ENCODE peak calls at places on chromosome 19, in six cellular contexts. A is transverse colon, S is dorsolateral prefrontal cortex, F is pancreas, Q is suprapubic skin, C is mammary epithelial cell. I is an unnamed sample.

GRCh38 chr19:30920238-30920637 is 429.0 kb downstream of the TSHZ3 start:
- DNase-seq in A (no peak), S (no peak), F (no peak), Q (no peak), C (no peak), I (no peak)

GRCh38 chr19:56748443-56748842 is 76.9 kb upstream of the ZNF835 start:
- DNase-seq in A (no peak), S (no peak), F (no peak), Q (no peak), C (no peak), I (no peak)

GRCh38 chr19:41411094-41411493 is 13.5 kb downstream of the BCKDHA start:
- DNase-seq in A (no peak), S (no peak), F (no peak), Q (no peak), C (no peak), I (no peak)

GRCh38 chr19:43430142-43430710 is 15.5 kb downstream of the TEX101 start:
- DNase-seq in A (peak; percentile 28), S (no peak), F (no peak), Q (no peak), C (no peak), I (no peak)

GRCh38 chr19:3357731-3358391 is 8.5 kb upstream of the NFIC start:
- DNase-seq in A (no peak), S (no peak), F (no peak), Q (no peak), C (no peak), I (no peak)

GRCh38 chr19:39410620-39411005 is 1.9 kb upstream of the PLEKHG2 start:
- DNase-seq in A (peak; percentile 50), S (no peak), F (no peak), Q (no peak), C (peak; percentile 35), I (no peak)

GRCh38 chr19:1125601-1126533 is 22.1 kb downstream of the GPX4 start:
- DNase-seq in A (no peak), S (no peak), F (no peak), Q (no peak), C (no peak), I (no peak)

GRCh38 chr19:2977001-2977685 is at the start of gene TLE6:
- DNase-seq in A (peak; percentile 96), S (peak; percentile 97), F (peak; percentile 99), Q (peak; percentile 97), C (peak; percentile 94), I (peak; percentile 99)

GRCh38 chr19:55383789-55384575 is at the start of gene TMEM238:
- DNase-seq in A (peak; percentile 84), S (peak; percentile 48), F (peak; percentile 72), Q (no peak), C (peak; percentile 68), I (no peak)

GRCh38 chr19:50537769-50538230 is 24.1 kb upstream of the ASPDH start:
- DNase-seq in A (peak; percentile 76), S (peak; percentile 90), F (peak; percentile 41), Q (no peak), C (peak; percentile 58), I (peak; percentile 76)

GRCh38 chr19:29645911-29646310 is 19.4 kb upstream of the PLEKHF1 start:
- DNase-seq in A (no peak), S (no peak), F (no peak), Q (peak; percentile 54), C (peak; percentile 72), I (no peak)

GRCh38 chr19:40674291-40674690 is 16.2 kb downstream of the NUMBL start:
- DNase-seq in A (no peak), S (no peak), F (no peak), Q (no peak), C (no peak), I (no peak)

GRCh38 chr19:47813304-47813994 is 8.3 kb upstream of the CRX start:
- DNase-seq in A (peak; percentile 81), S (peak; percentile 7), F (peak; percentile 37), Q (peak; percentile 76), C (peak; percentile 32), I (peak; percentile 57)

DNA sequence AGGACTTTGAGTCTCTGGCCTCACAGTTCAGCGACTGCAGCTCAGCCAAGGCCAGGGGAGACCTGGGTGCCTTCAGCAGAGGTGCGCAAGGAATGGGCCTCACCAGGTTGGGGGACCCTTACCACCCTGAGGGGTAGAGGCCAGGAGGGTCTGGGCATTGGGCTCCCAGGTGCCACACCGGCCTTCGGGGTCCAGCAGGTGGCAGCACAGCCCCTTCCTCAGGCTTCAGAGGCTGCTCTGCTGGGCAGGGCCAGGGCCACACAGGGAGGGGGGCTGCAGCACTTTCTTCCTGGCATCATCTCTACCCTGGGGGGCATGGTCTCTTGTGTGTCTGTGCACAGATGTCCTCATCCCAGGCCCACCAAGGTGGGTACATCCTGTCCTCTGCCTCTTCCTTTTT is 12.9 kb downstream of the PIN1 start:
- DNase-seq in A (no peak), S (no peak), F (no peak), Q (no peak), C (no peak), I (no peak)
- TF ChIP-seq CTCF in A (no peak), S (peak; percentile 38), F (no peak), Q (peak; percentile 24), C (no peak), I (peak; percentile 24)

GRCh38 chr19:17303940-17304267 is 679 bp upstream of the ABHD8 start:
- DNase-seq in A (no peak), S (no peak), F (no peak), Q (no peak), C (no peak), I (no peak)
- H3K27ac ChIP-seq in A (peak overlapping the region; percentile 90), S (no peak overlapping the region), F (no peak overlapping the region), Q (no peak overlapping the region), C (no peak overlapping the region), I (peak overlapping the region; percentile 98)

GRCh38 chr19:58575183-58576041 is 2.3 kb upstream of the MZF1 start:
- DNase-seq in A (peak; percentile 89), S (peak; percentile 95), F (peak; percentile 84), Q (peak; percentile 94), C (peak; percentile 90), I (peak; percentile 83)
- TF ChIP-seq CTCF in A (peak; percentile 7), S (no peak), F (no peak), Q (no peak), C (no peak), I (no peak)

DNA sequence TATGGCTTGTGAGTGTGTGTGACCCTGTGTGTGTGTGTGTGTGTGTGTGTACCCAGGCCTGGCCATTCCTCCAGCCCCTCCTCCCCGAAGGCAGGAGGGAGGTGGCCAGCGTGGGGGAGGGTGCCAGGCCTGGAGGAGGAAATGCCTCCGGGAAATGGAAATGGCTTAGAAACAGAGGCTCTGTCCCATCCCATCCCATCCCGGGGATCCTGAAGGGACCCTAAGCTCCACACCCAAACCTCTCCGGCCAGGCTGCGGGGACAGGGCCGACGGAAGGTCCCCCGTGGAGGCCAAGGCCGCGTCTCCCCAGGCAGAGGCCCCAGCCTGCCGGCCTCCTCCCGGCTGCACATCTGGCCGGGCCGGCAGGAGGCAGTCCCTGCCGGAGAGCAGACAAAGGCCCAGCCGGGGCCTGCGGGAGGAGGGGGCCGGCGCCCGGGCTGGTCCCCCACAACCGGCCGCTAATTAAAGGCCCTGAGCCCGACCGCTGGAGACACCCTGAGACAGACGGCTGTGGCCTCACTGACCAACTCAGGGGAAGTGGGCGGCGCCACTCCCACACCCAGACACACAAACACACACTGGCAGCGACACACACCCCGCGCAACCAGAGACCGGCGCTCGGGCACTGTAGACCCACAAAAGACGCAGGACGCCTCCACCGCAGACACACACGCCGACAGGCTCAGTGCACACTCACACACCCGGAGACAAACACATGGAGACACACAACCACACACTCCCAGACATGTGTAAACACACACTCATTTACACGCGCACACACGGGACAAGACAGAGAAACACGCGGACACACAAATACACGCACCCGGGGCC is 1.1 kb downstream of the ADAMTS10 start:
- DNase-seq in A (peak; percentile 34), S (peak; percentile 10), F (no peak), Q (peak; percentile 81), C (no peak), I (no peak)
- H3K27ac ChIP-seq in A (peak overlapping the region; percentile 64), S (peak overlapping the region; percentile 50), F (peak overlapping the region; percentile 78), Q (peak overlapping the region; percentile 86), C (no peak overlapping the region), I (no peak overlapping the region)

GRCh38 chr19:36421749-36422481 is 3.5 kb upstream of the ZFP82 start:
- DNase-seq in A (no peak), S (no peak), F (no peak), Q (no peak), C (no peak), I (no peak)

GRCh38 chr19:36417752-36418286 is 625 bp downstream of the ZFP82 start:
- DNase-seq in A (no peak), S (no peak), F (no peak), Q (peak; percentile 58), C (no peak), I (no peak)

GRCh38 chr19:36423925-36424324 is 5.5 kb upstream of the ZFP82 start:
- DNase-seq in A (no peak), S (no peak), F (no peak), Q (no peak), C (no peak), I (no peak)

GRCh38 chr19:36420961-36421748 is 2.7 kb upstream of the ZFP82 start:
- DNase-seq in A (no peak), S (peak; percentile 44), F (no peak), Q (no peak), C (peak; percentile 8), I (no peak)

DNA sequence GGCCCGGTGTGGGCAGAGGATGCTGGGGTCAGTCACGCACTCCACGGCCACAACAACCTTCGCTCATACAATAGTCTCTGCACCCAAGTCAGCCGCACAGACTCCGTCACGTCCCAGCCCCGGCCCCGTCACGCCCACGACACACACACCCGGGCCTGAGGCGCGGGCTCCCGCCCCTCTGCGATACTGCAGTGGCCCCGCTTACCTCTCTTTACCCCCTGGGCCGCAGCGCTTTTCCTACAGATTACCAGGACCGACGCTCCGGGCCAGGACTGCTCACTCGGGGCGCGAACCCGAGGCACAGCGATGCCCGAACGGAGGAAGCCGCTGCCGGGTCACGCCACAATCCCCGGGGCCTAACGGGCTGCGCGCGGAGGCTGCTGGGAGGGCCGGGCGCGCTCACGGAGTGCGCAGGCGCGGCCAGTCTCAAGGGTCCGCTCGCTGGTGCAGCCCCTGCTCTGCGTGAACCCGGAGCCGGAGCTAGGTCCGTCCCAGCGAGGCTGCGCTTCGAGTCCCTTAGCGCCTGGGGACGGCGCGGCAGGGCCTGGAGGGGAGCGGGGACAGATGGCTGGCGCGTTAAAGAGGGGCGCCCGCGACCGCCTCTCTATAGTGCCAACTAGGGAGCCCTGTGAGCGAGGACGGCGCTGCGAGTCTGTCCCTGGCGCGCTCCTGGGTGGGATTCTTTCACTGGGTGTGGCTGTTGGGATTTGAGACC is at the start of gene ZFP82:
- DNase-seq in A (peak; percentile 73), S (peak; percentile 81), F (peak; percentile 64), Q (peak; percentile 78), C (peak; percentile 42), I (peak; percentile 33)
- TF ChIP-seq CTCF in A (no peak), S (no peak), F (no peak), Q (no peak), C (no peak), I (no peak)

DNA sequence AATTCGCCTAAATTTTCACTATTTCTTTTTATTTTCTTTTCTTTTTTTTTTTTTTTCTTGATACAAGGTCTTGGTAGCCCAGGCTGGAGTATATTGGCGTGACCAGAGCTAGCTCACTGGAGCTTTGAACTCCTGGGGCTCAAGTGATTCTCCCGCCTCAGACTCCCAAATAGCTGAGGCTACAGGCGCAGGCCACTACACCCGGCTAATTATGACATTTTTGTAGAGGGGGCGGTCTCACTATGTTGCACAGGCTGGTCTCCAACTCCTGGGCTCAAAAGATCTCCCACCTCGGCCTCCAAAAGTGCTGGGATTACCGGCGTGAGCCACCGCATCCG is 37.3 kb upstream of the LSM14A start:
- DNase-seq in A (no peak), S (no peak), F (no peak), Q (no peak), C (no peak), I (no peak)
- H3K27ac ChIP-seq in A (peak overlapping the region; percentile 86), S (no peak overlapping the region), F (peak overlapping the region; percentile 91), Q (peak overlapping the region; percentile 90), C (peak overlapping the region; percentile 26), I (peak overlapping the region; percentile 92)

GRCh38 chr19:35741216-35741541 is 1.1 kb downstream of the IGFLR1 start:
- DNase-seq in A (no peak), S (no peak), F (no peak), Q (no peak), C (no peak), I (no peak)
- TF ChIP-seq CTCF in A (no peak), S (no peak), F (no peak), Q (no peak), C (no peak), I (no peak)